ENCODE peak calls at places on chromosomes 16 and 17, in four cellular contexts. One of them, this sample, is unnamed.

GRCh38 chr16:8852534-8852933 is 16.3 kb downstream of the CARHSP1 start:
- DNase-seq in germinal center: no peak
- DNase-seq in erythroblast: no peak
- DNase-seq in T-helper 1 cell: no peak
- DNase-seq in this sample: no peak

GRCh38 chr17:80389011-80389995 is 25.7 kb upstream of the ENDOV start:
- DNase-seq in germinal center: no peak
- DNase-seq in erythroblast: no peak
- DNase-seq in T-helper 1 cell: no peak
- DNase-seq in this sample: no peak

GRCh38 chr17:78179372-78179771 is 7.5 kb downstream of the TK1 start:
- DNase-seq in germinal center: no peak
- DNase-seq in erythroblast: no peak
- DNase-seq in T-helper 1 cell: no peak
- DNase-seq in this sample: no peak

GRCh38 chr16:83652898-83653297 is 154.9 kb upstream of the HSBP1 start:
- DNase-seq in germinal center: no peak
- DNase-seq in erythroblast: no peak
- DNase-seq in T-helper 1 cell: no peak
- DNase-seq in this sample: peak; percentile 60

GRCh38 chr16:25235991-25236390 is 19.2 kb downstream of the AQP8 start:
- DNase-seq in germinal center: no peak
- DNase-seq in erythroblast: no peak
- DNase-seq in T-helper 1 cell: no peak
- DNase-seq in this sample: no peak

GRCh38 chr16:87791295-87792204 is 25.8 kb upstream of the KLHDC4 start:
- DNase-seq in germinal center: no peak
- DNase-seq in erythroblast: no peak
- DNase-seq in T-helper 1 cell: no peak
- DNase-seq in this sample: no peak

GRCh38 chr17:49390548-49391324 is 23.9 kb downstream of the PHB1 start:
- DNase-seq in germinal center: peak; percentile 72
- DNase-seq in erythroblast: peak; percentile 39
- DNase-seq in T-helper 1 cell: no peak
- DNase-seq in this sample: peak; percentile 85

GRCh38 chr16:30567160-30567990 is 4.1 kb downstream of the ZNF688 start:
- DNase-seq in germinal center: no peak
- DNase-seq in erythroblast: no peak
- DNase-seq in T-helper 1 cell: no peak
- DNase-seq in this sample: no peak

GRCh38 chr16:24309222-24309905 is 53.2 kb downstream of the CACNG3 start:
- DNase-seq in germinal center: no peak
- DNase-seq in erythroblast: peak; percentile 18
- DNase-seq in T-helper 1 cell: no peak
- DNase-seq in this sample: peak; percentile 9

GRCh38 chr17:73637866-73638265 is 6.4 kb downstream of the SDK2 start:
- DNase-seq in germinal center: no peak
- DNase-seq in erythroblast: no peak
- DNase-seq in T-helper 1 cell: no peak
- DNase-seq in this sample: no peak

GRCh38 chr16:85413713-85414663 is 199.1 kb upstream of the GSE1 start:
- DNase-seq in germinal center: no peak
- DNase-seq in erythroblast: no peak
- DNase-seq in T-helper 1 cell: no peak
- DNase-seq in this sample: no peak

GRCh38 chr16:85924675-85925074 is 25.7 kb downstream of the IRF8 start:
- DNase-seq in germinal center: no peak
- DNase-seq in erythroblast: no peak
- DNase-seq in T-helper 1 cell: no peak
- DNase-seq in this sample: no peak

GRCh38 chr17:55661359-55661758 is 61.3 kb downstream of the TMEM100 start:
- DNase-seq in germinal center: peak; percentile 53
- DNase-seq in erythroblast: no peak
- DNase-seq in T-helper 1 cell: no peak
- DNase-seq in this sample: no peak

GRCh38 chr16:56204836-56205235 is 13.5 kb downstream of the GNAO1 start:
- DNase-seq in germinal center: no peak
- DNase-seq in erythroblast: no peak
- DNase-seq in T-helper 1 cell: no peak
- DNase-seq in this sample: no peak

GRCh38 chr16:57859331-57859730 is 57.0 kb upstream of the KIFC3 start:
- DNase-seq in germinal center: no peak
- DNase-seq in erythroblast: peak; percentile 19
- DNase-seq in T-helper 1 cell: no peak
- DNase-seq in this sample: peak; percentile 78

GRCh38 chr16:27326738-27327585 is 13.2 kb downstream of the IL4R start:
- DNase-seq in germinal center: no peak
- DNase-seq in erythroblast: peak; percentile 6
- DNase-seq in T-helper 1 cell: no peak
- DNase-seq in this sample: peak; percentile 49

GRCh38 chr16:66662445-66663194 is 33.9 kb downstream of the CMTM4 start:
- DNase-seq in germinal center: no peak
- DNase-seq in erythroblast: peak; percentile 32
- DNase-seq in T-helper 1 cell: no peak
- DNase-seq in this sample: peak; percentile 68

GRCh38 chr16:78535098-78535497 is 435.6 kb downstream of the WWOX start:
- DNase-seq in germinal center: no peak
- DNase-seq in erythroblast: no peak
- DNase-seq in T-helper 1 cell: no peak
- DNase-seq in this sample: no peak

GRCh38 chr17:76922967-76923366 is 54.8 kb downstream of the MGAT5B start:
- DNase-seq in germinal center: no peak
- DNase-seq in erythroblast: no peak
- DNase-seq in T-helper 1 cell: no peak
- DNase-seq in this sample: no peak

GRCh38 chr16:85844786-85845185 is 45.3 kb downstream of the COX4I1 start:
- DNase-seq in germinal center: no peak
- DNase-seq in erythroblast: no peak
- DNase-seq in T-helper 1 cell: no peak
- DNase-seq in this sample: no peak

GRCh38 chr16:11156401-11156800 is 99.6 kb downstream of the SOCS1 start:
- DNase-seq in germinal center: no peak
- DNase-seq in erythroblast: no peak
- DNase-seq in T-helper 1 cell: no peak
- DNase-seq in this sample: no peak

GRCh38 chr16:5025171-5025632 is 8.5 kb downstream of the NAGPA start:
- DNase-seq in germinal center: no peak
- DNase-seq in erythroblast: peak; percentile 36
- DNase-seq in T-helper 1 cell: no peak
- DNase-seq in this sample: no peak

GRCh38 chr17:79399610-79400144 is 211.2 kb downstream of the RBFOX3 start:
- DNase-seq in germinal center: no peak
- DNase-seq in erythroblast: no peak
- DNase-seq in T-helper 1 cell: no peak
- DNase-seq in this sample: no peak

GRCh38 chr16:75024591-75024990 is 25.8 kb downstream of the ZNRF1 start:
- DNase-seq in germinal center: no peak
- DNase-seq in erythroblast: no peak
- DNase-seq in T-helper 1 cell: no peak
- DNase-seq in this sample: no peak

GRCh38 chr17:30372755-30373154 is 6.0 kb upstream of the CPD start:
- DNase-seq in germinal center: no peak
- DNase-seq in erythroblast: peak; percentile 21
- DNase-seq in T-helper 1 cell: no peak
- DNase-seq in this sample: no peak

GRCh38 chr17:61869138-61869537 is 5.8 kb upstream of the BRIP1 start:
- DNase-seq in germinal center: no peak
- DNase-seq in erythroblast: no peak
- DNase-seq in T-helper 1 cell: no peak
- DNase-seq in this sample: no peak

GRCh38 chr16:53876811-53877210 is 172.9 kb downstream of the FTO start:
- DNase-seq in germinal center: no peak
- DNase-seq in erythroblast: no peak
- DNase-seq in T-helper 1 cell: no peak
- DNase-seq in this sample: no peak

GRCh38 chr17:57879437-57880085 is 29.7 kb upstream of the MRPS23 start:
- DNase-seq in germinal center: no peak
- DNase-seq in erythroblast: no peak
- DNase-seq in T-helper 1 cell: no peak
- DNase-seq in this sample: no peak

GRCh38 chr17:82267575-82268379 is 5.7 kb downstream of the CSNK1D start:
- DNase-seq in germinal center: no peak
- DNase-seq in erythroblast: peak; percentile 87
- DNase-seq in T-helper 1 cell: no peak
- DNase-seq in this sample: no peak

GRCh38 chr17:2054740-2055493 is at the start of gene HIC1:
- DNase-seq in germinal center: peak; percentile 84
- DNase-seq in erythroblast: peak; percentile 86
- DNase-seq in T-helper 1 cell: peak; percentile 68
- DNase-seq in this sample: peak; percentile 80

GRCh38 chr16:52546291-52546941 is 527 bp downstream of the TOX3 start:
- DNase-seq in germinal center: no peak
- DNase-seq in erythroblast: no peak
- DNase-seq in T-helper 1 cell: no peak
- DNase-seq in this sample: no peak

GRCh38 chr16:58459344-58460218 is 40.4 kb upstream of the NDRG4 start:
- DNase-seq in germinal center: no peak
- DNase-seq in erythroblast: peak; percentile 57
- DNase-seq in T-helper 1 cell: no peak
- DNase-seq in this sample: peak; percentile 30

GRCh38 chr16:87384162-87384999 is 805 bp upstream of the FBXO31 start:
- DNase-seq in germinal center: no peak
- DNase-seq in erythroblast: peak; percentile 90
- DNase-seq in T-helper 1 cell: no peak
- DNase-seq in this sample: no peak

GRCh38 chr17:63446981-63447687 is 1.0 kb upstream of the CYB561 start:
- DNase-seq in germinal center: no peak
- DNase-seq in erythroblast: peak; percentile 64
- DNase-seq in T-helper 1 cell: peak; percentile 32
- DNase-seq in this sample: peak; percentile 92

GRCh38 chr16:28846933-28847273 is 755 bp upstream of the TUFM start:
- DNase-seq in germinal center: no peak
- DNase-seq in erythroblast: peak; percentile 56
- DNase-seq in T-helper 1 cell: no peak
- DNase-seq in this sample: no peak

GRCh38 chr16:354286-354881 is 1.9 kb upstream of the AXIN1 start:
- DNase-seq in germinal center: no peak
- DNase-seq in erythroblast: no peak
- DNase-seq in T-helper 1 cell: no peak
- DNase-seq in this sample: no peak